ENCODE peak calls at places on chromosomes 3 and 15, in seven cellular contexts. One of them, this sample, is unnamed.

GRCh38 chr3:26596325-26596724 is 26.2 kb upstream of the LRRC3B start:
- DNase-seq in hepatocyte: no peak
- DNase-seq in OCI-LY7: no peak
- DNase-seq in HCT116: no peak
- DNase-seq in PC-3: no peak
- DNase-seq in GM23248: no peak
- DNase-seq in SK-N-SH: no peak
- DNase-seq in this sample: no peak

GRCh38 chr3:30632065-30632464 is 25.7 kb downstream of the TGFBR2 start:
- DNase-seq in hepatocyte: no peak
- DNase-seq in OCI-LY7: no peak
- DNase-seq in HCT116: no peak
- DNase-seq in PC-3: peak; percentile 32
- DNase-seq in GM23248: peak; percentile 53
- DNase-seq in SK-N-SH: no peak
- DNase-seq in this sample: no peak

GRCh38 chr15:80596521-80596976 is 98.6 kb upstream of the ABHD17C start:
- DNase-seq in hepatocyte: peak; percentile 72
- DNase-seq in OCI-LY7: no peak
- DNase-seq in HCT116: peak; percentile 21
- DNase-seq in PC-3: peak; percentile 85
- DNase-seq in GM23248: no peak
- DNase-seq in SK-N-SH: no peak
- DNase-seq in this sample: no peak

GRCh38 chr15:81341351-81341750 is 17.4 kb upstream of the STARD5 start:
- DNase-seq in hepatocyte: no peak
- DNase-seq in OCI-LY7: no peak
- DNase-seq in HCT116: no peak
- DNase-seq in PC-3: no peak
- DNase-seq in GM23248: no peak
- DNase-seq in SK-N-SH: no peak
- DNase-seq in this sample: no peak

GRCh38 chr15:101057841-101058407 is 138.8 kb downstream of the LRRK1 start:
- DNase-seq in hepatocyte: peak; percentile 2
- DNase-seq in OCI-LY7: no peak
- DNase-seq in HCT116: no peak
- DNase-seq in PC-3: no peak
- DNase-seq in GM23248: no peak
- DNase-seq in SK-N-SH: peak; percentile 3
- DNase-seq in this sample: no peak

GRCh38 chr15:70530906-70531305 is 232.5 kb downstream of the UACA start:
- DNase-seq in hepatocyte: no peak
- DNase-seq in OCI-LY7: no peak
- DNase-seq in HCT116: no peak
- DNase-seq in PC-3: no peak
- DNase-seq in GM23248: no peak
- DNase-seq in SK-N-SH: no peak
- DNase-seq in this sample: no peak

GRCh38 chr3:10370429-10370828 is 49.5 kb upstream of the SEC13 start:
- DNase-seq in hepatocyte: no peak
- DNase-seq in OCI-LY7: no peak
- DNase-seq in HCT116: no peak
- DNase-seq in PC-3: no peak
- DNase-seq in GM23248: peak; percentile 20
- DNase-seq in SK-N-SH: peak; percentile 46
- DNase-seq in this sample: no peak

GRCh38 chr3:11390411-11391171 is 118.4 kb downstream of the ATG7 start:
- DNase-seq in hepatocyte: no peak
- DNase-seq in OCI-LY7: no peak
- DNase-seq in HCT116: no peak
- DNase-seq in PC-3: no peak
- DNase-seq in GM23248: peak; percentile 8
- DNase-seq in SK-N-SH: no peak
- DNase-seq in this sample: no peak

GRCh38 chr15:76823903-76824302 is 81.2 kb downstream of the SCAPER start:
- DNase-seq in hepatocyte: no peak
- DNase-seq in OCI-LY7: no peak
- DNase-seq in HCT116: no peak
- DNase-seq in PC-3: no peak
- DNase-seq in GM23248: no peak
- DNase-seq in SK-N-SH: no peak
- DNase-seq in this sample: no peak

GRCh38 chr3:46579756-46580286 is 13.7 kb upstream of the LRRC2 start:
- DNase-seq in hepatocyte: no peak
- DNase-seq in OCI-LY7: no peak
- DNase-seq in HCT116: no peak
- DNase-seq in PC-3: no peak
- DNase-seq in GM23248: no peak
- DNase-seq in SK-N-SH: no peak
- DNase-seq in this sample: no peak

GRCh38 chr3:127089487-127090145 is 103.3 kb upstream of the PRR23E start:
- DNase-seq in hepatocyte: no peak
- DNase-seq in OCI-LY7: peak; percentile 11
- DNase-seq in HCT116: no peak
- DNase-seq in PC-3: no peak
- DNase-seq in GM23248: peak; percentile 68
- DNase-seq in SK-N-SH: no peak
- DNase-seq in this sample: no peak

GRCh38 chr3:160667452-160667851 is 9.5 kb upstream of the ARL14 start:
- DNase-seq in hepatocyte: peak; percentile 77
- DNase-seq in OCI-LY7: no peak
- DNase-seq in HCT116: peak; percentile 91
- DNase-seq in PC-3: peak; percentile 98
- DNase-seq in GM23248: peak; percentile 55
- DNase-seq in SK-N-SH: no peak
- DNase-seq in this sample: no peak

GRCh38 chr15:29728418-29728817 is 93.8 kb downstream of the TJP1 start:
- DNase-seq in hepatocyte: no peak
- DNase-seq in OCI-LY7: no peak
- DNase-seq in HCT116: no peak
- DNase-seq in PC-3: no peak
- DNase-seq in GM23248: no peak
- DNase-seq in SK-N-SH: no peak
- DNase-seq in this sample: no peak

GRCh38 chr3:185959609-185960517 is 22.0 kb upstream of the TRA2B start:
- DNase-seq in hepatocyte: no peak
- DNase-seq in OCI-LY7: no peak
- DNase-seq in HCT116: no peak
- DNase-seq in PC-3: peak; percentile 75
- DNase-seq in GM23248: peak; percentile 81
- DNase-seq in SK-N-SH: no peak
- DNase-seq in this sample: no peak

GRCh38 chr3:39280569-39280968 is 733 bp upstream of the CX3CR1 start:
- DNase-seq in hepatocyte: no peak
- DNase-seq in OCI-LY7: no peak
- DNase-seq in HCT116: no peak
- DNase-seq in PC-3: no peak
- DNase-seq in GM23248: no peak
- DNase-seq in SK-N-SH: no peak
- DNase-seq in this sample: no peak

GRCh38 chr3:56123487-56123886 is 344.8 kb downstream of the ERC2 start:
- DNase-seq in hepatocyte: no peak
- DNase-seq in OCI-LY7: no peak
- DNase-seq in HCT116: no peak
- DNase-seq in PC-3: no peak
- DNase-seq in GM23248: no peak
- DNase-seq in SK-N-SH: no peak
- DNase-seq in this sample: peak; percentile 88

DNA sequence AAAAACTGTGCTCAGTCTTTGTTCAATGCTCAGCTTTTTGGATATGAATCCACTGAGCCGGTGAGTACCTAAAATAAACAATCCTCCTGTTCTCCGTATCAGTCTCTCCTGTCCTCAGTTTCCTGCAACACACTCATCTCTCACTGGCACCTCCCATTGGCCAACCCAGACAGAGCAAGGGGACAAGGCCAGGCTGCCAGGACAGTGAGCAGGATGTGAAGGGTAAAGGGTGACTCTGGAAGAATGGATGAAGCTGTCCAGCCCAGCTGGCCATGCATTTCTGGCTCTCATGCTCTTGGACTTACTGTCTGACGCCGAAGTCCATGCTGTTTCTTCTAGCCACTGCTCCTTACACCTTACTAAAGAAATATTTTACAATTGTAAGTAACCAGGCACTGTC is 16.2 kb upstream of the SSUH2 start:
- DNase-seq in hepatocyte: no peak
- DNase-seq in OCI-LY7: no peak
- DNase-seq in HCT116: no peak
- DNase-seq in PC-3: no peak
- DNase-seq in GM23248: no peak
- DNase-seq in SK-N-SH: no peak
- DNase-seq in this sample: no peak
- TF ChIP-seq EZH2phosphoT487 in hepatocyte: no peak
- TF ChIP-seq EZH2phosphoT487 in OCI-LY7: no peak
- TF ChIP-seq EZH2phosphoT487 in HCT116: no peak
- TF ChIP-seq EZH2phosphoT487 in PC-3: no peak
- TF ChIP-seq EZH2phosphoT487 in GM23248: no peak
- TF ChIP-seq EZH2phosphoT487 in SK-N-SH: no peak
- TF ChIP-seq EZH2phosphoT487 in this sample: no peak

DNA sequence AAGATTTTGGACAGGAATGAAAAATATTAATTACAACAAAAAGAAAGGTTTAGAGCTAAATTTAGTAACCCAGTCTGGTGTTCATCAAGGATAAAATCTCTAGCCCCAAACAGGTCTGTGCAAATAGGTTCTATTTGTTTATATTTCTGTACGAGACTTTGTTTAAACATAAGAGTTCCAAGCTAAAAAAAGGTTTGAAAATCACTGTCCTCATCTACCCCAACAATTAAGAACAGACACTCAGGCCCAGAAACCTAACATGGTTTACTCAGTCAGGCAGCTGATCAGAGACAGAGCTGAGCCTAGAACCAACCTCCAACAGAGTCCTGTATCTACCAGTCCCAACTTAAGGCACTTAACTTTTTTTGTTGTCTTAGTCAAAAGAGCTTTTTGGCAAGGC is 49.3 kb downstream of the SNX4 start:
- DNase-seq in hepatocyte: no peak
- DNase-seq in OCI-LY7: no peak
- DNase-seq in HCT116: no peak
- DNase-seq in PC-3: no peak
- DNase-seq in GM23248: no peak
- DNase-seq in SK-N-SH: no peak
- DNase-seq in this sample: no peak
- TF ChIP-seq EZH2phosphoT487 in hepatocyte: no peak
- TF ChIP-seq EZH2phosphoT487 in OCI-LY7: no peak
- TF ChIP-seq EZH2phosphoT487 in HCT116: no peak
- TF ChIP-seq EZH2phosphoT487 in PC-3: no peak
- TF ChIP-seq EZH2phosphoT487 in GM23248: no peak
- TF ChIP-seq EZH2phosphoT487 in SK-N-SH: no peak
- TF ChIP-seq EZH2phosphoT487 in this sample: no peak

DNA sequence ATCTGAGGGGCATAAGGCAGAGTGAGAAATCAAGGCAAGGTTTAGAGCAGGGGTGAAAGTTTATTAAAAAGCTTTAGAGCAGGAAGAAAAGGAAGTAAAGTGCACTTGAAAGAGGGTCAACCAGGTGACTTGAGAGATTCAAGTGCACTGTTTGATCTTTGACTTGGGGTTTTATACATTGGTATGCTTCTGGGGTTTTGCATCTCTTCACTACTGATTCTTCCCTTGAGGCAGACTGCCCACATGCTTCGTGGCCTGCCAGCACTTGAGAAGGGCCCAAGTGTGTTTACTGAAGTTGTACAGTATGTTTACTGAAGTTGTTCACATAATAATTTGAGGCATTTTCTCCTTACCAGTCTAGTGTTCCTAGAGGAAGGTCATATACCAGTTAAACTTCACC is 367.0 kb upstream of the UBE2E2 start:
- DNase-seq in hepatocyte: no peak
- DNase-seq in OCI-LY7: no peak
- DNase-seq in HCT116: no peak
- DNase-seq in PC-3: no peak
- DNase-seq in GM23248: no peak
- DNase-seq in SK-N-SH: no peak
- DNase-seq in this sample: no peak
- TF ChIP-seq EZH2phosphoT487 in hepatocyte: no peak
- TF ChIP-seq EZH2phosphoT487 in OCI-LY7: no peak
- TF ChIP-seq EZH2phosphoT487 in HCT116: no peak
- TF ChIP-seq EZH2phosphoT487 in PC-3: no peak
- TF ChIP-seq EZH2phosphoT487 in GM23248: no peak
- TF ChIP-seq EZH2phosphoT487 in SK-N-SH: no peak
- TF ChIP-seq EZH2phosphoT487 in this sample: no peak

GRCh38 chr3:52547143-52547542 is 10.7 kb downstream of the UQCC5 start:
- DNase-seq in hepatocyte: no peak
- DNase-seq in OCI-LY7: no peak
- DNase-seq in HCT116: no peak
- DNase-seq in PC-3: no peak
- DNase-seq in GM23248: no peak
- DNase-seq in SK-N-SH: peak; percentile 36
- DNase-seq in this sample: no peak
- TF ChIP-seq EZH2phosphoT487 in hepatocyte: no peak
- TF ChIP-seq EZH2phosphoT487 in OCI-LY7: no peak
- TF ChIP-seq EZH2phosphoT487 in HCT116: no peak
- TF ChIP-seq EZH2phosphoT487 in PC-3: no peak
- TF ChIP-seq EZH2phosphoT487 in GM23248: no peak
- TF ChIP-seq EZH2phosphoT487 in SK-N-SH: no peak
- TF ChIP-seq EZH2phosphoT487 in this sample: no peak

DNA sequence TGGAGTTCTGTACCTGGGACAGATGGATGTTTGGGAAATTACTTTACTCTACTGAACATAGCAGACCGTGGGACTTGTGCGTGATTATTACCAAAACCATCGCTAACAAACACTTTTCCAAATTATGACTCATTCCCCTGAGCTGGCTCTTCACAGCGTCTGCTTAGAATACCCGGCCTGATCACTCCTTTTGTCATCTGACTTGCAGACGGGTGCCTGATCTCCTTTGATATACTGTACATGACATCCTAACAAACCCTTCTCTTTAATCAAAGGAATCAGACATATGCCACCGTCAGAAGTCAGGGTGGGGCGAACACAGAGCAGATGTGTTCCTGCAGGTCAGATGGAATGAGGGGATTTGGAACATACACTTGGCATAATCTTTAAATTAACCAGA is 48.5 kb upstream of the SH3GL3 start:
- DNase-seq in hepatocyte: no peak
- DNase-seq in OCI-LY7: no peak
- DNase-seq in HCT116: no peak
- DNase-seq in PC-3: peak; percentile 67
- DNase-seq in GM23248: peak; percentile 86
- DNase-seq in SK-N-SH: no peak
- DNase-seq in this sample: no peak
- TF ChIP-seq EZH2phosphoT487 in hepatocyte: no peak
- TF ChIP-seq EZH2phosphoT487 in OCI-LY7: no peak
- TF ChIP-seq EZH2phosphoT487 in HCT116: no peak
- TF ChIP-seq EZH2phosphoT487 in PC-3: no peak
- TF ChIP-seq EZH2phosphoT487 in GM23248: no peak
- TF ChIP-seq EZH2phosphoT487 in SK-N-SH: no peak
- TF ChIP-seq EZH2phosphoT487 in this sample: no peak

DNA sequence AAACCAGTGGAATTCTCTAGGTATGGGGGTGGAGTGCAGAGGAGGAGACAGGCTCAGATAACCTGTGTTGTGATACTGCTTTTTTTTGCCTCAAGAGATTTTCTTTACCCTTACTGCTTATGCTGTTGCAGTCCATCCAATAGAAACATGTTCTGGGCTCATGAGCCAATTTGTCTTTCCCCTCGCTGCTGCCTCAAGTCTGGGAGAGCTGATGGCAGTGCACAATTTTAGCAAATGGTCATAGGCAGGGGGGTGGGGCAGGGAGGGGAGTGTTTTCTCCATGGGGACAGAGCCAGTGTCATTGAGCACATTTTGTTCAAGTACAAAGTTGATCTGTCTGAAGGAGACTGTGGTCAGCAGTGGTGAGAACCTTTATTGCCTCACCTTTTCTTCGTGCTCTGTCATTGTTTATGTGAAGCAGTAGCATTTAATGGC is 134.9 kb downstream of the MBNL1 start:
- DNase-seq in hepatocyte: peak; percentile 9
- DNase-seq in OCI-LY7: no peak
- DNase-seq in HCT116: no peak
- DNase-seq in PC-3: no peak
- DNase-seq in GM23248: no peak
- DNase-seq in SK-N-SH: no peak
- DNase-seq in this sample: no peak
- TF ChIP-seq EZH2phosphoT487 in hepatocyte: no peak
- TF ChIP-seq EZH2phosphoT487 in OCI-LY7: no peak
- TF ChIP-seq EZH2phosphoT487 in HCT116: no peak
- TF ChIP-seq EZH2phosphoT487 in PC-3: no peak
- TF ChIP-seq EZH2phosphoT487 in GM23248: no peak
- TF ChIP-seq EZH2phosphoT487 in SK-N-SH: no peak
- TF ChIP-seq EZH2phosphoT487 in this sample: no peak